ENCODE peak calls at places on chromosome 5, in six cellular contexts. One of them, this sample, is unnamed.
A peak's percentile ranks its signal among the peaks of the same experiment; 100 is the strongest.

GRCh38 chr5:10981927-10982326 is 220.9 kb upstream of the DAP start:
- DNase-seq in IMR-90: no peak
- DNase-seq in endothelial cell: no peak
- DNase-seq in activated T-cell treated with anti-CD3 and anti-CD28 coated beads for 1 hour: no peak
- DNase-seq in cardiac septum: no peak
- DNase-seq in neural progenitor cell: no peak
- DNase-seq in this sample: no peak

GRCh38 chr5:174182111-174182510 is 136.6 kb downstream of the NSG2 start:
- DNase-seq in endothelial cell: no peak
- DNase-seq in IMR-90: no peak
- DNase-seq in cardiac septum: no peak
- DNase-seq in neural progenitor cell: no peak
- DNase-seq in activated T-cell treated with anti-CD3 and anti-CD28 coated beads for 1 hour: no peak
- DNase-seq in this sample: no peak

GRCh38 chr5:60479542-60479941 is 220.4 kb downstream of the DEPDC1B start:
- DNase-seq in activated T-cell treated with anti-CD3 and anti-CD28 coated beads for 1 hour: no peak
- DNase-seq in IMR-90: no peak
- DNase-seq in neural progenitor cell: no peak
- DNase-seq in cardiac septum: no peak
- DNase-seq in endothelial cell: no peak
- DNase-seq in this sample: no peak

GRCh38 chr5:66949066-66949465 is 247.5 kb downstream of the CD180 start:
- DNase-seq in cardiac septum: no peak
- DNase-seq in activated T-cell treated with anti-CD3 and anti-CD28 coated beads for 1 hour: no peak
- DNase-seq in neural progenitor cell: no peak
- DNase-seq in endothelial cell: no peak
- DNase-seq in IMR-90: no peak
- DNase-seq in this sample: no peak

GRCh38 chr5:18778226-18778625 is 1144.0 kb downstream of the TAF11L14 start:
- DNase-seq in cardiac septum: no peak
- DNase-seq in neural progenitor cell: no peak
- DNase-seq in IMR-90: no peak
- DNase-seq in activated T-cell treated with anti-CD3 and anti-CD28 coated beads for 1 hour: no peak
- DNase-seq in endothelial cell: no peak
- DNase-seq in this sample: no peak

GRCh38 chr5:121982500-121983261 is 20.9 kb downstream of the SRFBP1 start:
- DNase-seq in neural progenitor cell: no peak
- DNase-seq in IMR-90: peak; percentile 19
- DNase-seq in activated T-cell treated with anti-CD3 and anti-CD28 coated beads for 1 hour: no peak
- DNase-seq in cardiac septum: no peak
- DNase-seq in endothelial cell: no peak
- DNase-seq in this sample: no peak

GRCh38 chr5:160824590-160824989 is 27.4 kb downstream of the ATP10B start:
- DNase-seq in IMR-90: no peak
- DNase-seq in activated T-cell treated with anti-CD3 and anti-CD28 coated beads for 1 hour: no peak
- DNase-seq in endothelial cell: no peak
- DNase-seq in neural progenitor cell: no peak
- DNase-seq in cardiac septum: no peak
- DNase-seq in this sample: no peak

GRCh38 chr5:160033546-160034252 is 24.8 kb downstream of the TTC1 start:
- DNase-seq in IMR-90: no peak
- DNase-seq in neural progenitor cell: no peak
- DNase-seq in cardiac septum: no peak
- DNase-seq in endothelial cell: no peak
- DNase-seq in activated T-cell treated with anti-CD3 and anti-CD28 coated beads for 1 hour: no peak
- DNase-seq in this sample: no peak

GRCh38 chr5:34624711-34625110 is 31.4 kb upstream of the RAI14 start:
- DNase-seq in activated T-cell treated with anti-CD3 and anti-CD28 coated beads for 1 hour: no peak
- DNase-seq in endothelial cell: no peak
- DNase-seq in IMR-90: no peak
- DNase-seq in cardiac septum: no peak
- DNase-seq in neural progenitor cell: no peak
- DNase-seq in this sample: no peak

GRCh38 chr5:81633471-81633870 is 117.4 kb downstream of the SSBP2 start:
- DNase-seq in IMR-90: no peak
- DNase-seq in endothelial cell: no peak
- DNase-seq in activated T-cell treated with anti-CD3 and anti-CD28 coated beads for 1 hour: no peak
- DNase-seq in neural progenitor cell: no peak
- DNase-seq in cardiac septum: no peak
- DNase-seq in this sample: no peak

GRCh38 chr5:81838307-81838906 is 87.5 kb upstream of the SSBP2 start:
- DNase-seq in activated T-cell treated with anti-CD3 and anti-CD28 coated beads for 1 hour: no peak
- DNase-seq in neural progenitor cell: peak; percentile 38
- DNase-seq in endothelial cell: no peak
- DNase-seq in cardiac septum: no peak
- DNase-seq in IMR-90: peak; percentile 49
- DNase-seq in this sample: peak; percentile 52

GRCh38 chr5:29218829-29219228 is 1974.7 kb upstream of the CDH6 start:
- DNase-seq in IMR-90: no peak
- DNase-seq in endothelial cell: no peak
- DNase-seq in neural progenitor cell: no peak
- DNase-seq in activated T-cell treated with anti-CD3 and anti-CD28 coated beads for 1 hour: no peak
- DNase-seq in cardiac septum: no peak
- DNase-seq in this sample: no peak

GRCh38 chr5:126104951-126105350 is 318.3 kb upstream of the GRAMD2B start:
- DNase-seq in IMR-90: no peak
- DNase-seq in activated T-cell treated with anti-CD3 and anti-CD28 coated beads for 1 hour: no peak
- DNase-seq in endothelial cell: no peak
- DNase-seq in neural progenitor cell: no peak
- DNase-seq in cardiac septum: no peak
- DNase-seq in this sample: no peak

GRCh38 chr5:7397005-7397546 is 1.1 kb downstream of the ADCY2 start:
- DNase-seq in activated T-cell treated with anti-CD3 and anti-CD28 coated beads for 1 hour: no peak
- DNase-seq in cardiac septum: no peak
- DNase-seq in IMR-90: no peak
- DNase-seq in endothelial cell: no peak
- DNase-seq in neural progenitor cell: no peak
- DNase-seq in this sample: peak; percentile 26

GRCh38 chr5:107539163-107539445 is 131.6 kb downstream of the EFNA5 start:
- DNase-seq in neural progenitor cell: no peak
- DNase-seq in cardiac septum: no peak
- DNase-seq in activated T-cell treated with anti-CD3 and anti-CD28 coated beads for 1 hour: no peak
- DNase-seq in IMR-90: no peak
- DNase-seq in endothelial cell: no peak
- DNase-seq in this sample: no peak

GRCh38 chr5:128021411-128021810 is 62.2 kb upstream of the SLC12A2 start:
- DNase-seq in endothelial cell: no peak
- DNase-seq in cardiac septum: no peak
- DNase-seq in IMR-90: peak; percentile 72
- DNase-seq in activated T-cell treated with anti-CD3 and anti-CD28 coated beads for 1 hour: no peak
- DNase-seq in neural progenitor cell: no peak
- DNase-seq in this sample: no peak

GRCh38 chr5:32584651-32585050 is 706 bp upstream of the SUB1 start:
- DNase-seq in cardiac septum: no peak
- DNase-seq in endothelial cell: no peak
- DNase-seq in activated T-cell treated with anti-CD3 and anti-CD28 coated beads for 1 hour: no peak
- DNase-seq in IMR-90: no peak
- DNase-seq in neural progenitor cell: no peak
- DNase-seq in this sample: no peak

GRCh38 chr5:179803651-179804598 is 2.7 kb downstream of the MGAT4B start:
- DNase-seq in activated T-cell treated with anti-CD3 and anti-CD28 coated beads for 1 hour: no peak
- DNase-seq in cardiac septum: no peak
- DNase-seq in endothelial cell: no peak
- DNase-seq in IMR-90: peak; percentile 41
- DNase-seq in neural progenitor cell: no peak
- DNase-seq in this sample: no peak

GRCh38 chr5:58847041-58847440 is 264.2 kb downstream of the RAB3C start:
- DNase-seq in neural progenitor cell: no peak
- DNase-seq in endothelial cell: no peak
- DNase-seq in activated T-cell treated with anti-CD3 and anti-CD28 coated beads for 1 hour: no peak
- DNase-seq in IMR-90: no peak
- DNase-seq in cardiac septum: no peak
- DNase-seq in this sample: no peak

GRCh38 chr5:166625210-166625865 is 1666.1 kb upstream of the WWC1 start:
- DNase-seq in endothelial cell: no peak
- DNase-seq in activated T-cell treated with anti-CD3 and anti-CD28 coated beads for 1 hour: no peak
- DNase-seq in neural progenitor cell: no peak
- DNase-seq in IMR-90: no peak
- DNase-seq in cardiac septum: no peak
- DNase-seq in this sample: peak; percentile 5

GRCh38 chr5:9059920-9060691 is 485.8 kb downstream of the SEMA5A start:
- DNase-seq in activated T-cell treated with anti-CD3 and anti-CD28 coated beads for 1 hour: no peak
- DNase-seq in neural progenitor cell: no peak
- DNase-seq in cardiac septum: no peak
- DNase-seq in endothelial cell: no peak
- DNase-seq in IMR-90: peak; percentile 99
- DNase-seq in this sample: peak; percentile 6

GRCh38 chr5:67028371-67028770 is 168.2 kb downstream of the CD180 start:
- DNase-seq in IMR-90: no peak
- DNase-seq in activated T-cell treated with anti-CD3 and anti-CD28 coated beads for 1 hour: no peak
- DNase-seq in cardiac septum: no peak
- DNase-seq in endothelial cell: no peak
- DNase-seq in neural progenitor cell: no peak
- DNase-seq in this sample: no peak

GRCh38 chr5:136053336-136054121 is 24.7 kb downstream of the TGFBI start:
- DNase-seq in endothelial cell: no peak
- DNase-seq in cardiac septum: peak; percentile 63
- DNase-seq in neural progenitor cell: no peak
- DNase-seq in activated T-cell treated with anti-CD3 and anti-CD28 coated beads for 1 hour: no peak
- DNase-seq in IMR-90: peak; percentile 97
- DNase-seq in this sample: peak; percentile 57

GRCh38 chr5:73722224-73722623 is 96.2 kb downstream of the ARHGEF28 start:
- DNase-seq in endothelial cell: no peak
- DNase-seq in neural progenitor cell: no peak
- DNase-seq in IMR-90: peak; percentile 60
- DNase-seq in cardiac septum: no peak
- DNase-seq in activated T-cell treated with anti-CD3 and anti-CD28 coated beads for 1 hour: no peak
- DNase-seq in this sample: no peak

GRCh38 chr5:145283101-145283500 is 552.0 kb downstream of the PRELID2 start:
- DNase-seq in neural progenitor cell: no peak
- DNase-seq in IMR-90: no peak
- DNase-seq in activated T-cell treated with anti-CD3 and anti-CD28 coated beads for 1 hour: no peak
- DNase-seq in cardiac septum: no peak
- DNase-seq in endothelial cell: no peak
- DNase-seq in this sample: no peak

GRCh38 chr5:6905423-6905822 is 192.2 kb downstream of the TENT4A start:
- DNase-seq in endothelial cell: no peak
- DNase-seq in neural progenitor cell: no peak
- DNase-seq in IMR-90: no peak
- DNase-seq in activated T-cell treated with anti-CD3 and anti-CD28 coated beads for 1 hour: no peak
- DNase-seq in cardiac septum: no peak
- DNase-seq in this sample: no peak